ENCODE peak calls at places on chromosomes 16 and 17, in seven cellular contexts. R is heart right ventricle; E is transverse colon; J is suprapubic skin; V is CD8-positive, alpha-beta T cell; D is colonic mucosa; P is neural progenitor cell. O is an unnamed sample.

GRCh38 chr16:50152386-50152806 is 710 bp upstream of the TENT4B start:
- DNase-seq in R (peak; percentile 27), E (peak; percentile 62), J (peak; percentile 73), V (peak; percentile 65), D (peak; percentile 53), P (no peak), O (peak; percentile 31)

GRCh38 chr17:47883589-47884426 is 12.2 kb upstream of the SP2 start:
- DNase-seq in R (no peak), E (peak; percentile 61), J (no peak), V (no peak), D (peak; percentile 69), P (no peak), O (no peak)

GRCh38 chr17:623121-623520 is 91.5 kb downstream of the VPS53 start:
- DNase-seq in R (no peak), E (no peak), J (no peak), V (no peak), D (no peak), P (no peak), O (no peak)

GRCh38 chr16:17117906-17118577 is 352.7 kb downstream of the XYLT1 start:
- DNase-seq in R (no peak), E (no peak), J (no peak), V (no peak), D (no peak), P (no peak), O (no peak)

GRCh38 chr17:4340914-4341615 is 25.4 kb downstream of the UBE2G1 start:
- DNase-seq in R (no peak), E (no peak), J (no peak), V (no peak), D (no peak), P (no peak), O (no peak)

GRCh38 chr16:30025574-30025973 is 2.6 kb downstream of the C16orf92 start:
- DNase-seq in R (no peak), E (no peak), J (no peak), V (no peak), D (no peak), P (no peak), O (no peak)

GRCh38 chr17:77609553-77610517 is 348.7 kb upstream of the TNRC6C start:
- DNase-seq in R (no peak), E (peak; percentile 20), J (no peak), V (peak; percentile 63), D (peak; percentile 41), P (no peak), O (no peak)

GRCh38 chr17:80647746-80648145 is 103.1 kb downstream of the RPTOR start:
- DNase-seq in R (no peak), E (no peak), J (no peak), V (no peak), D (no peak), P (no peak), O (no peak)

GRCh38 chr16:87350681-87351319 is 32.8 kb downstream of the FBXO31 start:
- DNase-seq in R (no peak), E (no peak), J (no peak), V (no peak), D (no peak), P (no peak), O (peak; percentile 58)

GRCh38 chr17:56891751-56892150 is 22.1 kb downstream of the TRIM25 start:
- DNase-seq in R (no peak), E (peak; percentile 36), J (no peak), V (peak; percentile 66), D (no peak), P (peak; percentile 22), O (peak; percentile 37)

GRCh38 chr16:31484491-31485171 is 1.7 kb downstream of the SLC5A2 start:
- DNase-seq in R (no peak), E (peak; percentile 78), J (no peak), V (no peak), D (peak; percentile 72), P (peak; percentile 27), O (no peak)

GRCh38 chr16:50441758-50442157 is 73.0 kb upstream of the BRD7 start:
- DNase-seq in R (no peak), E (no peak), J (no peak), V (no peak), D (no peak), P (no peak), O (no peak)

GRCh38 chr16:48117217-48118105 is 38.3 kb downstream of the ABCC12 start:
- DNase-seq in R (peak; percentile 29), E (peak; percentile 23), J (no peak), V (peak; percentile 45), D (peak; percentile 29), P (peak; percentile 89), O (peak; percentile 91)

GRCh38 chr17:31490019-31490383 is 98.5 kb downstream of the RAB11FIP4 start:
- DNase-seq in R (no peak), E (no peak), J (no peak), V (no peak), D (peak; percentile 24), P (no peak), O (no peak)

GRCh38 chr16:49354991-49355390 is 18.6 kb upstream of the C16orf78 start:
- DNase-seq in R (no peak), E (no peak), J (no peak), V (no peak), D (no peak), P (no peak), O (no peak)

GRCh38 chr16:68380348-68380670 is 68.0 kb downstream of the SMPD3 start:
- DNase-seq in R (no peak), E (no peak), J (no peak), V (no peak), D (no peak), P (no peak), O (no peak)

GRCh38 chr16:23771642-23772041 is 16.8 kb downstream of the CHP2 start:
- DNase-seq in R (no peak), E (no peak), J (no peak), V (no peak), D (no peak), P (no peak), O (no peak)

GRCh38 chr16:75566889-75567255 is 693 bp downstream of the GABARAPL2 start:
- DNase-seq in R (no peak), E (peak; percentile 14), J (no peak), V (no peak), D (peak; percentile 34), P (peak; percentile 43), O (no peak)

GRCh38 chr16:57245472-57246113 is 534 bp downstream of the ARL2BP start:
- DNase-seq in R (peak; percentile 25), E (peak; percentile 57), J (peak; percentile 78), V (no peak), D (peak; percentile 52), P (no peak), O (peak; percentile 42)

GRCh38 chr17:19800571-19800970 is 52.5 kb upstream of the ALDH3A1 start:
- DNase-seq in R (no peak), E (no peak), J (no peak), V (no peak), D (no peak), P (no peak), O (no peak)

GRCh38 chr16:2046125-2046888 is 1.3 kb downstream of the NTHL1 start:
- DNase-seq in R (no peak), E (no peak), J (peak; percentile 59), V (no peak), D (no peak), P (no peak), O (no peak)

GRCh38 chr16:2792945-2793344 is 5.3 kb upstream of the PRSS41 start:
- DNase-seq in R (no peak), E (no peak), J (no peak), V (no peak), D (no peak), P (no peak), O (no peak)

GRCh38 chr17:45131616-45132301 is 556 bp downstream of the PLCD3 start:
- DNase-seq in R (peak; percentile 53), E (peak; percentile 68), J (no peak), V (peak; percentile 61), D (peak; percentile 71), P (peak; percentile 82), O (peak; percentile 77)

GRCh38 chr16:23155445-23156049 is 6.3 kb upstream of the USP31 start:
- DNase-seq in R (no peak), E (peak; percentile 13), J (no peak), V (no peak), D (no peak), P (peak; percentile 45), O (peak; percentile 21)

GRCh38 chr16:61237804-61238485 is 798.3 kb downstream of the CDH8 start:
- DNase-seq in R (no peak), E (no peak), J (no peak), V (no peak), D (no peak), P (peak; percentile 37), O (no peak)

GRCh38 chr16:22304411-22304810 is 7.2 kb downstream of the POLR3E start:
- DNase-seq in R (no peak), E (no peak), J (no peak), V (no peak), D (no peak), P (no peak), O (no peak)

GRCh38 chr16:20410153-20410723 is 904 bp downstream of the ACSM5 start:
- DNase-seq in R (no peak), E (no peak), J (no peak), V (no peak), D (no peak), P (no peak), O (no peak)

GRCh38 chr17:18981642-18982424 is 22.7 kb downstream of the FAM83G start:
- DNase-seq in R (no peak), E (peak; percentile 92), J (no peak), V (no peak), D (peak; percentile 94), P (peak; percentile 30), O (no peak)

GRCh38 chr17:29205047-29205446 is 24.8 kb upstream of the MYO18A start:
- DNase-seq in R (peak; percentile 11), E (no peak), J (no peak), V (no peak), D (no peak), P (no peak), O (no peak)

GRCh38 chr16:88861359-88861758 is 4.4 kb downstream of the TRAPPC2L start:
- DNase-seq in R (no peak), E (no peak), J (no peak), V (no peak), D (no peak), P (no peak), O (no peak)

GRCh38 chr17:39164675-39165143 is 1.3 kb downstream of the ARL5C start:
- DNase-seq in R (peak; percentile 95), E (peak; percentile 88), J (peak; percentile 91), V (peak; percentile 73), D (peak; percentile 84), P (peak; percentile 93), O (peak; percentile 79)
- H3K27ac ChIP-seq in R (peak overlapping the region; percentile 36), E (peak overlapping the region; percentile 6), J (no peak overlapping the region), V (peak overlapping the region; percentile 21), D (no peak overlapping the region), P (no peak overlapping the region), O (peak overlapping the region; percentile 83)

GRCh38 chr17:2400877-2401425 is at the start of gene MNT:
- DNase-seq in R (peak; percentile 94), E (peak; percentile 96), J (peak; percentile 97), V (peak; percentile 91), D (peak; percentile 94), P (peak; percentile 97), O (peak; percentile 93)
- TF ChIP-seq CTCF in R (no peak), E (no peak), J (no peak), V (no peak), D (no peak), P (no peak), O (no peak)

GRCh38 chr17:43800736-43801135 is 20.5 kb downstream of the CFAP97D1 start:
- DNase-seq in R (no peak), E (no peak), J (no peak), V (no peak), D (no peak), P (peak; percentile 41), O (no peak)
- H3K4me3 ChIP-seq in R (no peak overlapping the region), E (no peak overlapping the region), J (no peak overlapping the region), V (no peak overlapping the region), D (no peak overlapping the region), P (no peak overlapping the region), O (no peak overlapping the region)

GRCh38 chr16:539901-540530 is 12.5 kb downstream of the CAPN15 start:
- DNase-seq in R (no peak), E (no peak), J (no peak), V (no peak), D (no peak), P (no peak), O (no peak)
- H3K27ac ChIP-seq in R (no peak overlapping the region), E (no peak overlapping the region), J (no peak overlapping the region), V (no peak overlapping the region), D (no peak overlapping the region), P (no peak overlapping the region), O (no peak overlapping the region)